ENCODE peak calls at places on chromosome 5, in seven cellular contexts. J, X, L, E, D, Q and H are unnamed samples.

GRCh38 chr5:9851458-9851857 is 221.3 kb upstream of the TAS2R1 start:
- DNase-seq in J (no peak), X (no peak), L (peak), E (no peak), D (no peak), Q (no peak), H (peak)

GRCh38 chr5:145579336-145579735 is 255.8 kb downstream of the PRELID2 start:
- DNase-seq in J (no peak), X (no peak), L (no peak), E (no peak), D (no peak), Q (no peak), H (no peak)

GRCh38 chr5:83636141-83636540 is 84.5 kb downstream of the HAPLN1 start:
- DNase-seq in J (no peak), X (no peak), L (no peak), E (no peak), D (no peak), Q (no peak), H (no peak)

GRCh38 chr5:181149806-181150733 is 2.7 kb downstream of the OR2V2 start:
- DNase-seq in J (no peak), X (no peak), L (no peak), E (no peak), D (no peak), Q (no peak), H (no peak)

GRCh38 chr5:176528761-176529115 is 8.5 kb downstream of the RNF44 start:
- DNase-seq in J (no peak), X (no peak), L (no peak), E (no peak), D (no peak), Q (no peak), H (no peak)

GRCh38 chr5:103901885-103902284 is 339.3 kb upstream of the NUDT12 start:
- DNase-seq in J (no peak), X (no peak), L (no peak), E (no peak), D (no peak), Q (no peak), H (no peak)

GRCh38 chr5:32812399-32812798 is 101.3 kb downstream of the NPR3 start:
- DNase-seq in J (no peak), X (no peak), L (no peak), E (no peak), D (no peak), Q (no peak), H (no peak)

GRCh38 chr5:57315941-57316340 is 142.1 kb downstream of the GPBP1 start:
- DNase-seq in J (no peak), X (no peak), L (no peak), E (no peak), D (no peak), Q (no peak), H (no peak)

GRCh38 chr5:71892641-71893340 is 173.7 kb downstream of the CARTPT start:
- DNase-seq in J (no peak), X (no peak), L (no peak), E (no peak), D (no peak), Q (no peak), H (no peak)

GRCh38 chr5:19479562-19479961 is 508.4 kb downstream of the CDH18 start:
- DNase-seq in J (no peak), X (no peak), L (no peak), E (no peak), D (no peak), Q (no peak), H (no peak)

GRCh38 chr5:16931334-16932110 is 4.6 kb downstream of the MYO10 start:
- DNase-seq in J (no peak), X (no peak), L (no peak), E (no peak), D (no peak), Q (no peak), H (no peak)

GRCh38 chr5:16932401-16932800 is 3.7 kb downstream of the MYO10 start:
- DNase-seq in J (no peak), X (no peak), L (no peak), E (no peak), D (no peak), Q (no peak), H (no peak)

GRCh38 chr5:16929347-16929746 is 6.7 kb downstream of the MYO10 start:
- DNase-seq in J (no peak), X (no peak), L (no peak), E (no peak), D (no peak), Q (no peak), H (no peak)

GRCh38 chr5:16933337-16933736 is 2.8 kb downstream of the MYO10 start:
- DNase-seq in J (no peak), X (no peak), L (no peak), E (no peak), D (no peak), Q (no peak), H (no peak)

DNA sequence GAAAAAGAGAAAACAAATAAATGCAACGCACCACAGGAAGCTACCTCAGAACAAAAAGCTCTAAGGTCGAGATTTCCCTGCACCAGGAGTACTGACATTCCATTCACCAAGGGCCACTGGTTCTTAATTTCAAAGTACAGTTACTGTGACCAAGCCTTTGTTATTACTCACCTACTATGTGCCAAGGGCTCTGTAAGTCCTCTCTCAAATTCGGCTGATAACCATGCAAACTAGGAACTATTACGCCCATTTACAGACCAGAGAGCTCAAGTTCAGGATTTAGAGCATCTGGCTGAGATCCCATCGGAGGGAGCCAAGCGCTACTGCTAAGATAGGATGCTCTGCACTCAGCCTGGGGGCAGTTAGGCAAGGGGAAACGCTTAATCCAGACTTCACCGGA is 5.6 kb downstream of the MYO10 start:
- DNase-seq in J (no peak), X (no peak), L (no peak), E (no peak), D (no peak), Q (no peak), H (no peak)
- TF ChIP-seq REST in J (no peak), X (no peak), L (no peak), E (no peak), D (no peak), Q (no peak), H (no peak)

GRCh38 chr5:172453986-172454354 is 355 bp downstream of the SH3PXD2B start:
- DNase-seq in J (no peak), X (no peak), L (peak), E (peak), D (no peak), Q (no peak), H (no peak)
- TF ChIP-seq REST in J (no peak), X (no peak), L (no peak), E (no peak), D (no peak), Q (no peak), H (no peak)

GRCh38 chr5:126527158-126527557 is 67.9 kb downstream of the ALDH7A1 start:
- DNase-seq in J (no peak), X (no peak), L (no peak), E (no peak), D (no peak), Q (no peak), H (no peak)

GRCh38 chr5:126527892-126528291 is 67.1 kb downstream of the ALDH7A1 start:
- DNase-seq in J (no peak), X (no peak), L (no peak), E (peak), D (no peak), Q (no peak), H (no peak)

GRCh38 chr5:126535856-126536545 is 59.0 kb downstream of the ALDH7A1 start:
- DNase-seq in J (no peak), X (no peak), L (no peak), E (no peak), D (no peak), Q (no peak), H (no peak)

GRCh38 chr5:126534543-126534942 is 60.5 kb downstream of the ALDH7A1 start:
- DNase-seq in J (no peak), X (no peak), L (no peak), E (no peak), D (no peak), Q (no peak), H (no peak)

GRCh38 chr5:126531543-126532120 is 63.4 kb downstream of the ALDH7A1 start:
- DNase-seq in J (no peak), X (no peak), L (peak), E (no peak), D (peak), Q (no peak), H (no peak)
- TF ChIP-seq REST in J (no peak), X (no peak), L (no peak), E (no peak), D (no peak), Q (no peak), H (no peak)

DNA sequence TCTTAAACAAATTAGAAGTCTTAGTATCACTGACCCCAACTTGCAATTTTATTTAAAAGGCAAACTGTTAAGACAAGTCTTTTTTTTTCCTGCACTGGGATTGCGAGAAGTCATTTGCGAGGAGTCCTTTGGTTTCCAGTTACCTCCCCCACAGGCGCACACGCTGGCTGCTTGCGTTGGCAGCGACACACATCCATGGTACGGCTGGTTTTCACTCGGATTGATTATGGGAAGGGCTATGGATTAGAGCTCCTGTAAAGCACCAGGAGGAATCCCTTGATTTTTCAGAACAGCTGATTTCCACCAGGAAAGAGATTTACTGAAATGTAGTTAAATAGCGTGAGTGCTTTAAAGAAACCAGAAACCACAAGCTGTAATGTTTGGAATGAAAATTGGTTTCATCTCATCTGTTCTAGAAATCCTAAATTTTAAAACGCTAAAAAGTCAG is 732 bp downstream of the SLC1A3 start:
- DNase-seq in J (peak), X (peak), L (no peak), E (no peak), D (no peak), Q (no peak), H (no peak)
- TF ChIP-seq REST in J (no peak), X (no peak), L (no peak), E (no peak), D (no peak), Q (no peak), H (no peak)

GRCh38 chr5:140145818-140146522 is 20.2 kb downstream of the IGIP start:
- DNase-seq in J (peak), X (no peak), L (peak), E (peak), D (peak), Q (no peak), H (peak)

GRCh38 chr5:140142802-140143201 is 17.1 kb downstream of the IGIP start:
- DNase-seq in J (no peak), X (no peak), L (no peak), E (no peak), D (no peak), Q (no peak), H (no peak)

GRCh38 chr5:140145223-140145622 is 19.5 kb downstream of the IGIP start:
- DNase-seq in J (no peak), X (no peak), L (no peak), E (no peak), D (no peak), Q (no peak), H (no peak)

GRCh38 chr5:140142246-140142645 is 16.5 kb downstream of the IGIP start:
- DNase-seq in J (no peak), X (no peak), L (no peak), E (no peak), D (no peak), Q (no peak), H (no peak)

DNA sequence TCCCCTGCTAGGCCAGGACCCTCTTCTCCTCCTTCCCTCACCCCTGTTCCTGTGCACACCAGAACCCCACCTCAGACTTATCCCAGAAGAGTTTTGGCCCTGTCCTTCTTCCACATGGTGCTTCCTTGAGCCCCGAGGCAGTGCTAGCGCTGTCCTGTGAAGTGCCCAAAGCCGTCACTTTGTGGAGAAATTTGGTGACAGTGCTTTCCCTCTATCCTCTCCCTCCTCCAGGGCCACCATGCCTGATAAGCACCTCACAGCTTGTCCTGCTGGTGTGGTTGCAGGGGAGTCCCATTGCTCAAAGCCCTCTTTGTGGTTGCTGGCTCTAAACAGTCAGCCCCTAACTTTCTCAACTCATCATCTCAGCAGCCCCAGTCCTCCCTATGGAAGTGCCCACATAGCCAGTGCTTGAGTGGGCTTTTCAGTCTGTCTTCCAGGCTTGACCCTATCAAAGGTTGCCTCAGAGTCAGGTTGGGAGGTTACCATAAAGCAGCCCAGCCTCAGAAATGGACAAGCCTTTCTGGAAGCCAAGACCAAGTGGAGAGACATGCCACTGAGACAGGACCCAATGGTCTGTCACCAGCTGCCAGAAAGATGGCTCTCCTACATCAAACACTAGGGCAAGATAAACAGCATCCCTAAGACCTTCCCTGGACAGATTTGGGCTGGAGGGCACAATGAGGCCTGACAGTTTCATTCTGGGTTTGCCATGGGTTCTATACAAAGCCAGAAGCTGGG is 18.0 kb downstream of the IGIP start:
- DNase-seq in J (no peak), X (no peak), L (no peak), E (no peak), D (no peak), Q (no peak), H (no peak)
- TF ChIP-seq REST in J (no peak), X (no peak), L (no peak), E (no peak), D (no peak), Q (no peak), H (no peak)

DNA sequence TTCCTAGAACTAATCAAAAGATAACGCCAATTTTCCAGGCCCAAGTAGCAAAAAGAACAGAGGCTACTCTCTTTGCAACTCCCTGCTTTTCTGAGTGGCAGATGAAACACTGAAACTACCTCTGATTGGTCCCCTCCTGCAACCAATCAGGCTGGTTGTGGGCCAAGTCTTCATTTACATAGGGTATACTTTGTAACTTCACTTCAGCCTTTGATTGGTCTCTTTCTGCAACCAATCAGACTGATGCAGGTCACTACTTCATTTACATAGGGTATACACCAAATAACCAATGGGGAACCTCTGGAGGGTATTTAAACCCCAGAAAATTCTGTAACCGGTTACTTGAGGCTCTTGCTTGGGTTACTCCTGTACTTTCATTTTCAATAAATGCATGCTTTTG is 289.6 kb downstream of the MED10 start:
- DNase-seq in J (no peak), X (no peak), L (no peak), E (no peak), D (no peak), Q (no peak), H (no peak)
- TF ChIP-seq REST in J (no peak), X (no peak), L (no peak), E (no peak), D (no peak), Q (no peak), H (no peak)

DNA sequence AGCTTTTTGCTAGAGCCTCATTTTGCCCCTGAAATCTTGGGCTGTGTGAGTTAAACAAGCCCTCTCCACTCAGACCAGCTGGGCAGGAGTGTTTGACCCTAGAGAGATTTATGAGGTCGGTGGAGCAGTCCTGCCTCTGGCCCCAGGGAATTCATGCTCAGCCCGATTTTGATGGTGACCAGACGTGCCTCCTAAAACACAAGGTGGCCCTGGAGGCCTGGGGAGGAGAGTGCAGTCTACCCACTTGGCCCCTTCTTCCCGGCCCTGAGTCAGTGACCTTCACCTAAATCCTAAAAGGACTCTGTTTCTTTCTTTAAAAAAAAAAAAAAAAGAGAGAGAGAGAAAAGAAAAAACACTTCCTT is 86.6 kb upstream of the SAP30L start:
- DNase-seq in J (no peak), X (no peak), L (peak), E (no peak), D (no peak), Q (no peak), H (no peak)
- TF ChIP-seq REST in J (no peak), X (no peak), L (no peak), E (no peak), D (no peak), Q (no peak), H (no peak)